ENCODE peak calls at places on chromosomes 5 and 9, in nine cellular contexts. U is NCI-H1417, X is iPS-NIHi11, P is MV-4-11, W is sciatic nerve, C is NCI-H774, H is DMS53, K is hippocampal formation, I is M059J. S is an unnamed sample.

GRCh38 chr9:134301387-134302129 is 24.7 kb upstream of the RXRA start:
- DNase-seq in U (no peak), X (no peak), P (no peak), W (peak), C (no peak), H (no peak), K (no peak), I (peak), S (no peak)

GRCh38 chr9:114184071-114184470 is 28.7 kb downstream of the COL27A1 start:
- DNase-seq in U (no peak), X (no peak), P (no peak), W (no peak), C (no peak), H (no peak), K (no peak), I (peak), S (no peak)

GRCh38 chr9:30116673-30117217 is 2267.7 kb upstream of the ACO1 start:
- DNase-seq in U (no peak), X (peak), P (no peak), W (no peak), C (no peak), H (no peak), K (no peak), I (no peak), S (no peak)

GRCh38 chr5:83509535-83509934 is 38.0 kb downstream of the VCAN start:
- DNase-seq in U (peak), X (peak), P (no peak), W (peak), C (no peak), H (peak), K (no peak), I (peak), S (no peak)

GRCh38 chr5:174610968-174611367 is 113.4 kb upstream of the MSX2 start:
- DNase-seq in U (no peak), X (no peak), P (no peak), W (no peak), C (no peak), H (no peak), K (no peak), I (peak), S (no peak)

GRCh38 chr9:73446306-73446705 is 294.6 kb downstream of the ANXA1 start:
- DNase-seq in U (no peak), X (no peak), P (no peak), W (no peak), C (no peak), H (no peak), K (no peak), I (no peak), S (no peak)

GRCh38 chr9:137878146-137878941 is 762 bp downstream of the CACNA1B start:
- DNase-seq in U (peak), X (peak), P (no peak), W (no peak), C (no peak), H (peak), K (no peak), I (no peak), S (no peak)

GRCh38 chr9:21153688-21154608 is 12.3 kb upstream of the IFNW1 start:
- DNase-seq in U (peak), X (peak), P (peak), W (no peak), C (peak), H (peak), K (peak), I (peak), S (no peak)

GRCh38 chr5:174097486-174098185 is 52.1 kb downstream of the NSG2 start:
- DNase-seq in U (no peak), X (no peak), P (no peak), W (no peak), C (no peak), H (peak), K (no peak), I (peak), S (no peak)

GRCh38 chr9:101093620-101094019 is 65.1 kb downstream of the PLPPR1 start:
- DNase-seq in U (no peak), X (no peak), P (no peak), W (no peak), C (no peak), H (peak), K (no peak), I (peak), S (no peak)

GRCh38 chr5:14475013-14475412 is 106.6 kb upstream of the OTULINL start:
- DNase-seq in U (no peak), X (no peak), P (no peak), W (no peak), C (no peak), H (no peak), K (no peak), I (no peak), S (no peak)

GRCh38 chr9:4167728-4168127 is 132.1 kb downstream of the GLIS3 start:
- DNase-seq in U (no peak), X (no peak), P (no peak), W (no peak), C (no peak), H (no peak), K (no peak), I (no peak), S (no peak)

GRCh38 chr9:107712390-107712789 is 222.8 kb upstream of the KLF4 start:
- DNase-seq in U (no peak), X (no peak), P (peak), W (no peak), C (no peak), H (peak), K (no peak), I (peak), S (no peak)

GRCh38 chr5:111069839-111070238 is 1.7 kb upstream of the TSLP start:
- DNase-seq in U (no peak), X (no peak), P (no peak), W (no peak), C (no peak), H (no peak), K (no peak), I (peak), S (no peak)

GRCh38 chr5:159475026-159475425 is 144.7 kb upstream of the IL12B start:
- DNase-seq in U (no peak), X (no peak), P (no peak), W (no peak), C (no peak), H (no peak), K (no peak), I (no peak), S (no peak)

GRCh38 chr5:180345781-180346180 is 7.4 kb downstream of the GFPT2 start:
- DNase-seq in U (no peak), X (no peak), P (no peak), W (no peak), C (no peak), H (no peak), K (no peak), I (no peak), S (no peak)

S was measured in activated naive CD8-positive, alpha-beta T cell treated with anti-CD3 and anti-CD28 coated beads, Interleukin-2, amount 50 U/mL, for 16 hours.